ENCODE peak calls at places on chromosomes 16 and 17, in nine cellular contexts. G is amygdala; I is H4; T is AG04450; W is KG1; A is mesenchymal stem cell; Z is gastrocnemius medialis; S is stimulated activated CD4-positive, alpha-beta T cell treated with anti-CD3 and anti-CD28 coated beads, Interleukin-4, amount 100 ng/mL, for 48 hours; X is tibial nerve. R is an unnamed sample.

GRCh38 chr16:75230471-75231110 is 11.8 kb downstream of the CTRB1 start:
- DNase-seq in Z (peak; percentile 76), I (no peak), G (no peak), X (no peak), A (no peak), W (no peak), S (no peak), T (no peak), R (no peak)

GRCh38 chr16:72921620-72922019 is 126.3 kb downstream of the ZFHX3 start:
- DNase-seq in T (no peak), Z (no peak), I (no peak), W (no peak), A (no peak), G (peak; percentile 21), S (no peak), X (no peak), R (no peak)

GRCh38 chr17:4276514-4276913 is 12.7 kb upstream of the ANKFY1 start:
- DNase-seq in W (no peak), I (no peak), Z (no peak), G (no peak), S (no peak), A (no peak), T (no peak), X (no peak), R (no peak)

GRCh38 chr16:67917852-67918236 is 13.8 kb downstream of the CTRL start:
- DNase-seq in Z (peak; percentile 86), T (no peak), A (peak; percentile 93), X (no peak), W (no peak), G (peak; percentile 35), S (peak; percentile 47), I (no peak), R (peak; percentile 46)

GRCh38 chr17:32461853-32462617 is 17.7 kb downstream of the PSMD11 start:
- DNase-seq in X (peak; percentile 45), S (peak; percentile 59), I (peak; percentile 40), Z (no peak), G (no peak), A (peak; percentile 75), T (no peak), W (peak; percentile 55), R (peak; percentile 47)

GRCh38 chr16:11333010-11333409 is 12.2 kb upstream of the RMI2 start:
- DNase-seq in T (no peak), Z (no peak), W (no peak), S (no peak), X (no peak), A (no peak), G (no peak), I (no peak), R (no peak)

GRCh38 chr17:12739500-12739899 is 49.8 kb upstream of the ARHGAP44 start:
- DNase-seq in W (no peak), X (no peak), A (no peak), Z (no peak), I (no peak), S (no peak), G (no peak), T (no peak), R (no peak)

GRCh38 chr17:28717578-28718316 is at the start of gene RAB34:
- DNase-seq in W (peak; percentile 11), G (no peak), A (peak; percentile 94), T (peak; percentile 74), Z (peak; percentile 57), S (no peak), X (peak; percentile 63), I (peak; percentile 85), R (peak; percentile 94)

GRCh38 chr17:21301593-21302550 is 17.4 kb downstream of the MAP2K3 start:
- DNase-seq in I (peak; percentile 11), S (no peak), X (no peak), G (no peak), Z (no peak), T (no peak), W (no peak), A (no peak), R (no peak)

GRCh38 chr17:69567130-69567529 is 152.6 kb downstream of the MAP2K6 start:
- DNase-seq in T (no peak), G (no peak), Z (no peak), X (no peak), I (no peak), W (no peak), A (peak; percentile 20), S (no peak), R (no peak)

GRCh38 chr17:52546990-52547389 is 388.5 kb upstream of the CA10 start:
- DNase-seq in I (no peak), T (no peak), W (no peak), A (no peak), Z (no peak), S (no peak), G (no peak), X (peak; percentile 8), R (no peak)

GRCh38 chr16:72168365-72168764 is 3.6 kb downstream of the PMFBP1 start:
- DNase-seq in X (no peak), G (no peak), Z (no peak), T (no peak), A (no peak), W (no peak), I (no peak), S (no peak), R (no peak)

GRCh38 chr16:67968440-67969285 is at the start of gene SLC12A4:
- DNase-seq in A (peak; percentile 85), X (peak; percentile 65), S (peak; percentile 88), Z (peak; percentile 66), T (no peak), I (peak; percentile 45), W (peak; percentile 43), G (peak; percentile 22), R (peak; percentile 92)

GRCh38 chr17:82931696-82932060 is 91.9 kb upstream of the ZNF750 start:
- DNase-seq in X (peak; percentile 87), S (no peak), Z (peak; percentile 66), A (no peak), W (no peak), I (peak; percentile 50), T (peak; percentile 73), G (peak; percentile 78), R (peak; percentile 77)

GRCh38 chr17:46851029-46851741 is at the start of gene WNT9B:
- DNase-seq in S (no peak), I (no peak), X (no peak), A (no peak), G (no peak), Z (no peak), T (no peak), W (no peak), R (no peak)

GRCh38 chr17:47604268-47604927 is 45.3 kb upstream of the KPNB1 start:
- DNase-seq in Z (no peak), A (peak; percentile 58), X (peak; percentile 63), I (peak; percentile 29), S (no peak), T (peak; percentile 41), W (no peak), G (no peak), R (no peak)

GRCh38 chr16:29995330-29995910 is at the start of gene HIRIP3:
- DNase-seq in X (peak; percentile 74), W (peak; percentile 87), A (peak; percentile 81), G (peak; percentile 80), Z (peak; percentile 84), T (peak; percentile 29), S (peak; percentile 87), I (peak; percentile 70), R (peak; percentile 90)

GRCh38 chr17:561118-561517 is 153.5 kb downstream of the VPS53 start:
- DNase-seq in I (no peak), Z (no peak), X (no peak), T (peak; percentile 36), W (no peak), G (peak; percentile 29), A (peak; percentile 61), S (peak; percentile 13), R (no peak)

R was measured in SJSA1.